ENCODE peak calls at places on chromosomes 12 and 14, in eight cellular contexts. E is A673, Z is upper lobe of left lung, U is AG04450, A is WTC11, X is B cell, R is uterus, V is RWPE1. L is an unnamed sample.

GRCh38 chr12:8644345-8645248 is 18.0 kb downstream of the MFAP5 start:
- DNase-seq in E (no peak), Z (no peak), U (no peak), A (no peak), X (no peak), R (no peak), V (no peak), L (no peak)

GRCh38 chr12:59010948-59011347 is 90.6 kb upstream of the LRIG3 start:
- DNase-seq in E (no peak), Z (no peak), U (no peak), A (no peak), X (no peak), R (no peak), V (no peak), L (no peak)

GRCh38 chr12:106358410-106359241 is 1.1 kb downstream of the POLR3B start:
- DNase-seq in E (no peak), Z (peak), U (no peak), A (no peak), X (no peak), R (peak), V (no peak), L (no peak)

GRCh38 chr12:62732861-62733427 is 202.0 kb downstream of the PPM1H start:
- DNase-seq in E (no peak), Z (no peak), U (no peak), A (no peak), X (no peak), R (no peak), V (peak), L (no peak)

GRCh38 chr12:41264281-41264680 is 76.2 kb downstream of the PDZRN4 start:
- DNase-seq in E (no peak), Z (no peak), U (no peak), A (no peak), X (no peak), R (no peak), V (peak), L (no peak)

GRCh38 chr12:16417058-16417457 is 69.6 kb downstream of the MGST1 start:
- DNase-seq in E (no peak), Z (no peak), U (no peak), A (no peak), X (no peak), R (no peak), V (no peak), L (no peak)

GRCh38 chr12:80101126-80101525 is 1.8 kb downstream of the OTOGL start:
- DNase-seq in E (peak), Z (no peak), U (no peak), A (no peak), X (no peak), R (no peak), V (peak), L (no peak)

GRCh38 chr12:12673296-12673695 is 22.7 kb downstream of the GPR19 start:
- DNase-seq in E (no peak), Z (no peak), U (no peak), A (no peak), X (no peak), R (no peak), V (no peak), L (no peak)

GRCh38 chr12:91835693-91836092 is 310.0 kb downstream of the BTG1 start:
- DNase-seq in E (no peak), Z (no peak), U (no peak), A (no peak), X (no peak), R (no peak), V (no peak), L (no peak)

GRCh38 chr12:122740351-122740750 is 9.7 kb upstream of the HCAR1 start:
- DNase-seq in E (peak), Z (no peak), U (no peak), A (no peak), X (no peak), R (no peak), V (no peak), L (no peak)

GRCh38 chr14:63800083-63800482 is 52.7 kb upstream of the SYNE2 start:
- DNase-seq in E (no peak), Z (no peak), U (no peak), A (no peak), X (no peak), R (no peak), V (no peak), L (no peak)

GRCh38 chr12:20507061-20507460 is 138.7 kb downstream of the PDE3A start:
- DNase-seq in E (no peak), Z (no peak), U (no peak), A (no peak), X (no peak), R (no peak), V (no peak), L (no peak)

GRCh38 chr14:103581954-103582703 is 19.4 kb downstream of the COA8 start:
- DNase-seq in E (no peak), Z (no peak), U (no peak), A (no peak), X (no peak), R (no peak), V (peak), L (no peak)

GRCh38 chr12:66132408-66132807 is 1.9 kb upstream of the LLPH start:
- DNase-seq in E (peak), Z (no peak), U (peak), A (peak), X (no peak), R (no peak), V (peak), L (no peak)

GRCh38 chr14:60514378-60515243 is 5.7 kb downstream of the SIX6 start:
- DNase-seq in E (peak), Z (no peak), U (no peak), A (peak), X (no peak), R (no peak), V (no peak), L (peak)

GRCh38 chr12:89464974-89465592 is 59.5 kb downstream of the GALNT4 start:
- DNase-seq in E (no peak), Z (no peak), U (no peak), A (no peak), X (no peak), R (no peak), V (no peak), L (no peak)

GRCh38 chr14:44030963-44031362 is 476.1 kb downstream of the FSCB start:
- DNase-seq in E (peak), Z (no peak), U (no peak), A (no peak), X (no peak), R (no peak), V (no peak), L (peak)

GRCh38 chr14:105501504-105502291 is 10.7 kb downstream of the TEDC1 start:
- DNase-seq in E (no peak), Z (peak), U (no peak), A (no peak), X (peak), R (no peak), V (no peak), L (no peak)

GRCh38 chr14:89011727-89012271 is 187.3 kb downstream of the TTC8 start:
- DNase-seq in E (no peak), Z (no peak), U (no peak), A (no peak), X (no peak), R (no peak), V (no peak), L (no peak)

GRCh38 chr14:89014570-89014847 is 190.1 kb downstream of the TTC8 start:
- DNase-seq in E (no peak), Z (no peak), U (no peak), A (no peak), X (no peak), R (no peak), V (no peak), L (no peak)

GRCh38 chr14:89012272-89013097 is 188.0 kb downstream of the TTC8 start:
- DNase-seq in E (no peak), Z (no peak), U (no peak), A (no peak), X (no peak), R (no peak), V (no peak), L (no peak)

GRCh38 chr14:89013698-89014569 is 189.5 kb downstream of the TTC8 start:
- DNase-seq in E (no peak), Z (no peak), U (no peak), A (no peak), X (no peak), R (no peak), V (no peak), L (no peak)

GRCh38 chr14:89013098-89013504 is 188.7 kb downstream of the TTC8 start:
- DNase-seq in E (peak), Z (no peak), U (no peak), A (peak), X (no peak), R (no peak), V (peak), L (no peak)
- TF ChIP-seq CTCF in E (peak), Z (no peak), U (peak), A (no peak), X (no peak), R (no peak), V (no peak), L (no peak)

DNA sequence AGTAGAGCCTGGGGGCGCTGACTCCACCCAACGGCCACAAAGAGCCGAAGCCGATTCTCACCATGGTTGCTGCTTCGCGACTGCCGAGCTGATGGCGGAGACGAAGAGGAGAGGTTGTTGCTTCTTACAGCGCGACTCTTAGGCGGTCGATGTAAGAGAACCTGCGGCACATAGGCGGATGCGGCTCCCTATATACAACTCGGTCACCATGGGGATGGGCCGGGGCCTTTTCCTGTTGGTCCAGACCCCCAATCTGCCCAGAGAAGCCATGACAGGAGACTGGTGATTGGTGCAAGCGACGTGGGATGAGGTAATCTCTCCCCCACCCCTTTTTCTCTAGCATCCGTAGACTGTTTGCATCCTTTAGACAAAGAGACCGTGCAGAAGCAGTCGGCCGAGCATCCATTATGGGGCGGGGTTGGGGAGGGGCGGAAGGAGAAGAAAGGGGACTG is at the start of gene TUBA1A:
- DNase-seq in E (peak), Z (peak), U (peak), A (peak), X (peak), R (peak), V (peak), L (peak)
- TF ChIP-seq CTCF in E (no peak), Z (no peak), U (no peak), A (no peak), X (no peak), R (no peak), V (no peak), L (no peak)

GRCh38 chr14:35353409-35354172 is 51.0 kb downstream of the NFKBIA start:
- DNase-seq in E (no peak), Z (peak), U (no peak), A (no peak), X (no peak), R (no peak), V (no peak), L (no peak)
- TF ChIP-seq CTCF in E (no peak), Z (no peak), U (no peak), A (no peak), X (no peak), R (no peak), V (no peak), L (no peak)

GRCh38 chr12:76250256-76250655 is 98.0 kb downstream of the BBS10 start:
- DNase-seq in E (no peak), Z (no peak), U (no peak), A (no peak), X (no peak), R (no peak), V (no peak), L (no peak)

GRCh38 chr12:76247026-76247688 is 101.1 kb downstream of the BBS10 start:
- DNase-seq in E (no peak), Z (no peak), U (no peak), A (no peak), X (no peak), R (no peak), V (no peak), L (no peak)

GRCh38 chr12:76246611-76247010 is 101.6 kb downstream of the BBS10 start:
- DNase-seq in E (no peak), Z (no peak), U (no peak), A (no peak), X (no peak), R (no peak), V (no peak), L (no peak)

GRCh38 chr12:76249501-76249900 is 98.7 kb downstream of the BBS10 start:
- DNase-seq in E (no peak), Z (no peak), U (no peak), A (no peak), X (no peak), R (no peak), V (no peak), L (no peak)

DNA sequence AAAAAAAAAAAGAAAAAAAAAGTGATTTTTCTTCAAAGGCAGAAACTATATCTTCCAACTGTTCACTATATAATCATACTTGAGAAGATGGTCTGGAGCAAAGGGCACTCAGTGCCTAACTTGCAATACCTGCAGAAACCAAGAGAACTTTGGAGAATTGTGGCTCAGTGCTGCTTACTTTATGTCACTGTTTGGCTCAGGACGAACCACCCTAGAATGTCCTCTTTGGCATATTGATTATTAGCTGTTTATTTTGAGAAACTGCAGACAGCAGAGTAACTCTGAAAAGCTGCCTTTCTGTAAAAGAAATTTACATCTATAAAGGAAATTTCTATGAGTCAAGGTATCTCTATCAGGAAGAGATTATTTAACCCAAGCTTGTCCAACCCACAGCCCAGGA is 100.2 kb downstream of the BBS10 start:
- DNase-seq in E (no peak), Z (no peak), U (no peak), A (no peak), X (no peak), R (no peak), V (no peak), L (no peak)
- TF ChIP-seq CTCF in E (no peak), Z (no peak), U (no peak), A (no peak), X (no peak), R (no peak), V (no peak), L (no peak)

GRCh38 chr12:67647547-67648305 is 819 bp upstream of the DYRK2 start:
- DNase-seq in E (peak), Z (peak), U (peak), A (peak), X (peak), R (peak), V (peak), L (peak)
- TF ChIP-seq CTCF in E (no peak), Z (peak), U (peak), A (no peak), X (no peak), R (peak), V (peak), L (peak)

GRCh38 chr12:96766232-96766631 is 140.8 kb upstream of the NEDD1 start:
- DNase-seq in E (no peak), Z (no peak), U (no peak), A (peak), X (no peak), R (no peak), V (no peak), L (no peak)
- TF ChIP-seq CTCF in E (no peak), Z (no peak), U (peak), A (no peak), X (no peak), R (no peak), V (no peak), L (no peak)

DNA sequence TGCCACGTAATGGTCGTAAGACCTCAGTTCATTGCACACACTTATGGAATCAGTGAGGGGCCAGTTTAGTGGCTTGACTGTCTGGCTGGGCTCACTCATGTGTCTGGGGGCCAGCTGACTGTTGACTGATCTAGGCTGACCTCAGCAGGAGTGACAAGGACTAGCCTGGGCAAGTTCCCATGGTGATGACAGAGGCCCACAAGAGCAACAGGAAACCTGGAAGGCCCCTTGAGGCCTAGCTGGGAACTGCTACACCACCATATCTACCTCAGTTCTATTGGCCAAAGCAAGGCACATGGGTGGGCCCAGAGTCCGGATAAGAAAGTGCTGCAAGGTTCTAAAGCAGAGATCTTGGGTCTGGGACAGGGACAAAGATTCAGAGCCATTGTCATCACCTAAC is 21.3 kb upstream of the RFLNA start:
- DNase-seq in E (peak), Z (no peak), U (no peak), A (peak), X (no peak), R (no peak), V (peak), L (peak)
- TF ChIP-seq CTCF in E (peak), Z (no peak), U (peak), A (peak), X (no peak), R (no peak), V (no peak), L (peak)

GRCh38 chr12:103503546-103504480 is 8.0 kb upstream of the C12orf42 start:
- DNase-seq in E (peak), Z (peak), U (no peak), A (peak), X (peak), R (no peak), V (no peak), L (peak)
- TF ChIP-seq CTCF in E (peak), Z (no peak), U (no peak), A (peak), X (peak), R (no peak), V (no peak), L (peak)

GRCh38 chr12:121296618-121297476 is at the start of gene CAMKK2:
- DNase-seq in E (peak), Z (peak), U (peak), A (peak), X (peak), R (peak), V (peak), L (peak)
- TF ChIP-seq CTCF in E (peak), Z (no peak), U (no peak), A (no peak), X (peak), R (peak), V (peak), L (no peak)

L was measured in endothelial cell.